ENCODE peak calls at places on chromosome 11, in seven cellular contexts. X is ovary, L is IMR-90, V is uterus, Z is Peyer's patch, H is suprapubic skin, U is NB4. M is an unnamed sample.

GRCh38 chr11:36231300-36231699 is 57.9 kb downstream of the COMMD9 start:
- DNase-seq in X (no peak), L (peak), V (peak), Z (no peak), H (no peak), U (no peak), M (no peak)

GRCh38 chr11:94175545-94175944 is 46.9 kb downstream of the PANX1 start:
- DNase-seq in X (no peak), L (peak), V (no peak), Z (no peak), H (no peak), U (no peak), M (no peak)

GRCh38 chr11:111010391-111011354 is 234.9 kb upstream of the POU2AF2 start:
- DNase-seq in X (no peak), L (no peak), V (no peak), Z (no peak), H (no peak), U (no peak), M (no peak)

GRCh38 chr11:88383446-88383845 is 45.9 kb upstream of the CTSC start:
- DNase-seq in X (no peak), L (no peak), V (no peak), Z (no peak), H (no peak), U (no peak), M (no peak)

GRCh38 chr11:35145249-35145648 is 6.3 kb downstream of the CD44 start:
- DNase-seq in X (no peak), L (peak), V (no peak), Z (peak), H (no peak), U (peak), M (no peak)

GRCh38 chr11:44626645-44627044 is 61.2 kb downstream of the CD82 start:
- DNase-seq in X (no peak), L (no peak), V (peak), Z (no peak), H (no peak), U (no peak), M (no peak)

GRCh38 chr11:8260202-8260996 is 3.3 kb downstream of the LMO1 start:
- DNase-seq in X (no peak), L (no peak), V (peak), Z (peak), H (peak), U (no peak), M (no peak)

GRCh38 chr11:70543611-70544010 is 145.3 kb downstream of the CTTN start:
- DNase-seq in X (no peak), L (no peak), V (no peak), Z (no peak), H (no peak), U (no peak), M (no peak)

GRCh38 chr11:67304511-67305113 is 1.3 kb downstream of the SSH3 start:
- DNase-seq in X (no peak), L (no peak), V (no peak), Z (no peak), H (peak), U (peak), M (no peak)

GRCh38 chr11:120432056-120433018 is 79.2 kb upstream of the GRIK4 start:
- DNase-seq in X (no peak), L (peak), V (peak), Z (no peak), H (no peak), U (peak), M (no peak)

GRCh38 chr11:70733327-70734325 is 335.3 kb downstream of the CTTN start:
- DNase-seq in X (no peak), L (no peak), V (no peak), Z (no peak), H (no peak), U (no peak), M (no peak)

GRCh38 chr11:71373791-71374454 is 74.3 kb downstream of the DHCR7 start:
- DNase-seq in X (no peak), L (no peak), V (no peak), Z (no peak), H (no peak), U (no peak), M (no peak)

GRCh38 chr11:69691449-69691848 is 12.4 kb downstream of the FGF19 start:
- DNase-seq in X (no peak), L (peak), V (no peak), Z (no peak), H (no peak), U (no peak), M (no peak)

GRCh38 chr11:112977620-112978212 is 16.5 kb downstream of the NCAM1 start:
- DNase-seq in X (no peak), L (peak), V (peak), Z (no peak), H (no peak), U (peak), M (no peak)

GRCh38 chr11:35272391-35272821 is 133.4 kb downstream of the CD44 start:
- DNase-seq in X (no peak), L (no peak), V (no peak), Z (peak), H (no peak), U (no peak), M (no peak)

GRCh38 chr11:105092255-105093239 is 47.0 kb downstream of the CARD18 start:
- DNase-seq in X (no peak), L (peak), V (no peak), Z (no peak), H (no peak), U (no peak), M (no peak)

GRCh38 chr11:122850076-122850631 is 11.9 kb downstream of the CRTAM start:
- DNase-seq in X (no peak), L (peak), V (no peak), Z (no peak), H (no peak), U (peak), M (no peak)

GRCh38 chr11:111598546-111598945 is 3.7 kb upstream of the SIK2 start:
- DNase-seq in X (no peak), L (peak), V (peak), Z (no peak), H (no peak), U (no peak), M (no peak)

GRCh38 chr11:121486054-121486453 is 33.3 kb upstream of the SORL1-AS1 start:
- DNase-seq in X (no peak), L (no peak), V (no peak), Z (no peak), H (no peak), U (no peak), M (no peak)

GRCh38 chr11:3021125-3021524 is 29.0 kb upstream of the NAP1L4 start:
- DNase-seq in X (no peak), L (peak), V (no peak), Z (peak), H (no peak), U (peak), M (no peak)

GRCh38 chr11:131408011-131408640 is 37.7 kb downstream of the NTM start:
- DNase-seq in X (no peak), L (peak), V (no peak), Z (peak), H (no peak), U (peak), M (no peak)

GRCh38 chr11:82895437-82896091 is 4.7 kb downstream of the PRCP start:
- DNase-seq in X (no peak), L (no peak), V (no peak), Z (peak), H (no peak), U (peak), M (no peak)

GRCh38 chr11:110305169-110306018 is 9.0 kb upstream of the RDX start:
- DNase-seq in X (no peak), L (no peak), V (no peak), Z (no peak), H (no peak), U (no peak), M (no peak)

GRCh38 chr11:117874910-117875396 is 1.5 kb downstream of the FXYD6 start:
- DNase-seq in X (no peak), L (no peak), V (no peak), Z (no peak), H (no peak), U (no peak), M (no peak)

GRCh38 chr11:79067355-79067685 is 373.5 kb downstream of the TENM4 start:
- DNase-seq in X (no peak), L (no peak), V (no peak), Z (no peak), H (no peak), U (no peak), M (no peak)

DNA sequence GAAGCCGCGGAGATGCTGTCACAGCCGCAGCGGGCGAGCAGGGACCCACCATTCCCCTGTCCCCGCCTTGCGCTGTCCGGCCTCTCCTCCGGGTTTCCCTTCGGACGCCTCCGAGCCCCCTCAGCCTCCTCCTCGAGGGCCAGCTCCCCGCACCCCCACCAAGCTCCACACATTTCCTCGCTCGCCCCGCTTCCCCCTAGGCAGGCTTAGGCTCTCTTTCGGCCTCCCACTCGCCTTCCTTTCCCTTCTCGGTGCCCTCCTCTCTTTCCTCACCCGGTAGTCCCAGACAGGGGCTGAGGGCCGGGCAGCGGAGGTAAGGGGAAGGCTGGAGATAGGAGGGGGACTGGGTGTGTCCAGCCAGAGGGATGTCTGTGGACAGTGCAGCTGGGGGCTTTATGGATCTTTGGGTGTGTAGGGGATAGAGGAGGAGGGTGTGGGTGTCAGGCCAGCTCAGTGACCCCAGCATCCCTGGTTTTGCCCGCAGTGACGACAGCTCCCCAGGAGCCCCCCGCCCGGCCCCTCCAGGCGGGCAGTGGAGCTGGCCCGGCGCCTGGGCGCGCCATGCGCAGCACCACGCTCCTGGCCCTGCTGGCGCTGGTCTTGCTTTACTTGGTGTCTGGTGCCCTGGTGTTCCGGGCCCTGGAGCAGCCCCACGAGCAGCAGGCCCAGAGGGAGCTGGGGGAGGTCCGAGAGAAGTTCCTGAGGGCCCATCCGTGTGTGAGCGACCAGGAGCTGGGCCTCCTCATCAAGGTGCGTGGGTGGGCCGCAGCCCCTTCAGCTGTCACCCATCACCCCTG is 1.6 kb downstream of the KCNK4 start:
- DNase-seq in X (no peak), L (no peak), V (no peak), Z (no peak), H (no peak), U (no peak), M (no peak)
- H3K4me3 ChIP-seq in X (no peak), L (peak), V (no peak), Z (peak), H (peak), U (no peak), M (no peak)

GRCh38 chr11:1157341-1157644 is 460 bp upstream of the MUC5AC start:
- DNase-seq in X (no peak), L (no peak), V (no peak), Z (peak), H (no peak), U (no peak), M (no peak)

GRCh38 chr11:1156506-1157340 is 1.0 kb upstream of the MUC5AC start:
- DNase-seq in X (peak), L (no peak), V (no peak), Z (peak), H (no peak), U (peak), M (no peak)

GRCh38 chr11:1160231-1161101 is 2.7 kb downstream of the MUC5AC start:
- DNase-seq in X (peak), L (no peak), V (no peak), Z (peak), H (peak), U (no peak), M (no peak)

GRCh38 chr11:1157645-1158591 is at the start of gene MUC5AC:
- DNase-seq in X (peak), L (no peak), V (no peak), Z (peak), H (no peak), U (no peak), M (no peak)

GRCh38 chr11:1158681-1159525 is 1.1 kb downstream of the MUC5AC start:
- DNase-seq in X (peak), L (no peak), V (no peak), Z (peak), H (peak), U (no peak), M (no peak)
- TF ChIP-seq POLR2A in X (no peak), L (no peak), V (no peak), Z (no peak), H (no peak), U (no peak), M (no peak)

GRCh38 chr11:20022363-20023081 is 137.8 kb downstream of the DBX1 start:
- DNase-seq in X (peak), L (peak), V (no peak), Z (no peak), H (no peak), U (no peak), M (no peak)
- H3K4me3 ChIP-seq in X (no peak), L (no peak), V (no peak), Z (peak), H (peak), U (no peak), M (no peak)

GRCh38 chr11:65862941-65863888 is 3.0 kb downstream of the MUS81 start:
- DNase-seq in X (no peak), L (no peak), V (peak), Z (no peak), H (no peak), U (peak), M (no peak)

GRCh38 chr11:65862191-65862735 is 2.0 kb downstream of the MUS81 start:
- DNase-seq in X (no peak), L (no peak), V (peak), Z (peak), H (no peak), U (no peak), M (no peak)

GRCh38 chr11:65864758-65865471 is 4.7 kb downstream of the MUS81 start:
- DNase-seq in X (no peak), L (no peak), V (peak), Z (no peak), H (no peak), U (no peak), M (no peak)

GRCh38 chr11:65865550-65866172 is 5.4 kb downstream of the MUS81 start:
- DNase-seq in X (no peak), L (no peak), V (peak), Z (no peak), H (no peak), U (no peak), M (no peak)

DNA sequence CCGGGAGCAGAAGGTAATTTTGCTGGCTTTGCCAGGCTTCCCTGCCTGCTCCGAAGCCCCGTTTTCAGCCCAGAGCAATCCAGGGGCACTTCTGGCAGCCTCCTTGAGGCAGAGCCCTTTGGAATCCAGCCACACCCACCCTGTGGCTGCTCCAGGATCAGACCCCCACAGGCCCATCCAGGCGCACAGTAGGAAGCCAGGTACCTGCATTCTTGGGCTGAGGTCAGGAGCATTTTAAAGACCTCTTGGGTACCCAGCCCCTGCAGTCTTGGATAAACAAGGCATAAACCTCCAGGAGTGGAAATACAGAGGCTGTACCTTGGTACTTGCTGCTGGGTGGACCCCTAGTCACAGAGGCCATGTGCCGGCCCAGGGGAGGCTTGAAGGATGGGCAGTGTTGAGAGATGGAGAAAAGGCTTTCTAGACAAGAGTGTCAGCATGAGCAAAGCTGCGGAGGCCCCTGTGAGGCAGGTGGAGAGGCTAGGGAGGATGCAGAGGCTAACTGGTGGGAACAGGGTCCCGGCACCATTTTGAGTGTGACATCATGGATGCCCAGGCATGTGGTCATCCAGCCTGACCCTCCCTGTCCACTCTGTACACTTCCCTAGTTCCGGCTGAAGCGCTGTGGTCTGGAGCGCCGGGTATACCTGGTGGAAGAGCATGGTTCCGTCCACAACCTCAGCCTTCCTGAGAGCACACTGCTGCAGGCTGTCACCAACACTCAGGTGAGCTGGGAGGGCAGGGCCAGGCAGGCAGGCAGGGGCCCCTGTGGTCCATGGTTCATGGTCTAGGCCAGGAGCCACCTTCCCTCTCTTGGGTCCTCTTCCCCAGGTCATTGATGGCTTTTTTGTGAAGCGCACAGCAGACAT is 3.9 kb downstream of the MUS81 start:
- DNase-seq in X (no peak), L (no peak), V (peak), Z (no peak), H (no peak), U (no peak), M (no peak)
- TF ChIP-seq POLR2A in X (no peak), L (no peak), V (no peak), Z (no peak), H (no peak), U (no peak), M (no peak)

GRCh38 chr11:578276-579035 is 2.2 kb downstream of the PHRF1 start:
- DNase-seq in X (no peak), L (no peak), V (no peak), Z (no peak), H (no peak), U (no peak), M (no peak)

GRCh38 chr11:575996-576756 is at the start of gene PHRF1:
- DNase-seq in X (peak), L (peak), V (peak), Z (peak), H (peak), U (peak), M (peak)

GRCh38 chr11:577611-577894 is 1.3 kb downstream of the PHRF1 start:
- DNase-seq in X (no peak), L (no peak), V (no peak), Z (no peak), H (no peak), U (no peak), M (no peak)

GRCh38 chr11:575324-575995 is 810 bp upstream of the PHRF1 start:
- DNase-seq in X (no peak), L (no peak), V (peak), Z (no peak), H (no peak), U (no peak), M (no peak)

DNA sequence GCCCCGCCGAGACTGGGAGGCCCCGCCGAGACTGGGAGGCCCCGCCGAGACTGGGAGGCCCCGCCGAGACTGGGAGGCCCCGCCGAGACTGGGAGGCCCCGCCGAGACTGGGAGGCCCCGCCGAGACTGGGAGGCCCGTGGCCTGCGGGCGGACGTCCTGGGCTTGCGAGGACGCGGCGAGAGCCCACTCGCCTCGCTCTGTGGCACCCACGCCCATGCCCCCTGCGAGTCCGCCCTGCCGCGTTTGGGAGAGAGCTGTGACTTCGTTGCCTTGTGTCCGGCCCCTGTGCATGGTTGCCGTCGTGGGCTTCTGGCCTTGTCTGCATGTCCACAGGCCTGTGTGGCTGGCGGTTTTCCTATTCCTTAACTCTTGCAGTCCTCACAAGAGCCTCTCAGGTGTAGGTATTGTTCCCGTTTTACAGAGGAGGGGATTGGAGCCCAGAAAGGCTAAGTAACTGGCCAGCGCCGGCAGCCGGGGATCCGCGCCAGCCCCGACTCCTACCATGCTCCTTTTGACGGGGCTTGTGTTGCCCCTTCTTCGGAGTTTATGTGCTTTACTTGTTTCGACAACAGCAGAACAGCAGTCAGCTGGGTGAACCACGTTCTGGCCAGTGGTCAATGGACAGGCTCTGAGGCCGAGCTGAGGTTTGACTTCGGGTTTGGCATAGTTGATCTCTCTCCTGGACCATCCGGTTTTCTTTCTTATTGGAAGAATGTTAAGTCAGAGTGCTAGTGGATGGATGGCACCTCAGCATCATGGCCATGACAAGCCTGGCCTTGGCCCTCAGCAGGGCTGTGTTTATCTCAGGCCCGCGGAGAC is 731 bp downstream of the PHRF1 start:
- DNase-seq in X (no peak), L (no peak), V (no peak), Z (no peak), H (no peak), U (no peak), M (no peak)
- H3K4me3 ChIP-seq in X (peak), L (peak), V (peak), Z (peak), H (peak), U (peak), M (peak)

M was measured in tibial nerve.